ENCODE peak calls at places on chromosomes 1 and 21, in nine cellular contexts. G is GM12878, S is A549, F is right lobe of liver, Z is heart left ventricle, C is tibial nerve, H is endothelial cell of umbilical vein, I is breast epithelium, D is gastrocnemius medialis. M is an unnamed sample.

GRCh38 chr1:240312872-240313271 is 221.2 kb downstream of the FMN2 start:
- DNase-seq in G (no peak), D (no peak), S (peak), F (no peak), H (no peak), Z (no peak), C (no peak), I (no peak), M (no peak)

GRCh38 chr1:180194048-180194425 is 36.0 kb upstream of the LHX4 start:
- DNase-seq in D (no peak), C (no peak), I (no peak), H (no peak), F (no peak), Z (no peak), S (no peak), G (no peak), M (no peak)

GRCh38 chr1:226798427-226799411 is 59.6 kb upstream of the ITPKB start:
- DNase-seq in H (peak), F (no peak), G (peak), Z (no peak), S (no peak), C (no peak), I (no peak), D (no peak), M (no peak)

GRCh38 chr1:111334169-111334568 is 43.5 kb downstream of the CHIA start:
- DNase-seq in S (peak), I (no peak), D (no peak), F (peak), Z (no peak), G (peak), H (peak), C (no peak), M (no peak)

GRCh38 chr1:230186003-230186863 is 119.2 kb downstream of the GALNT2 start:
- DNase-seq in S (peak), Z (no peak), H (peak), F (peak), D (peak), C (no peak), G (no peak), I (peak), M (peak)

GRCh38 chr1:106502659-106503058 is 553.8 kb upstream of the PRMT6 start:
- DNase-seq in F (no peak), S (no peak), G (no peak), C (no peak), H (no peak), D (no peak), Z (no peak), I (no peak), M (no peak)

GRCh38 chr1:151458936-151459330 is 361 bp downstream of the POGZ start:
- DNase-seq in S (peak), F (peak), G (no peak), H (peak), C (peak), Z (peak), I (peak), D (peak), M (peak)

GRCh38 chr1:25246600-25247023 is 642 bp downstream of the RSRP1 start:
- DNase-seq in C (no peak), H (no peak), F (peak), I (no peak), G (no peak), Z (no peak), D (no peak), S (no peak), M (no peak)

GRCh38 chr21:33033961-33034413 is 8.3 kb downstream of the OLIG2 start:
- DNase-seq in Z (no peak), S (no peak), F (peak), C (no peak), G (no peak), H (no peak), D (no peak), I (no peak), M (no peak)

GRCh38 chr1:228739826-228740225 is 4.5 kb downstream of the RHOU start:
- DNase-seq in S (no peak), H (no peak), C (no peak), G (no peak), F (no peak), I (no peak), Z (no peak), D (no peak), M (no peak)
- H3K4me3 ChIP-seq in S (no peak), H (no peak), C (no peak), G (no peak), F (no peak), I (no peak), Z (no peak), D (no peak), M (no peak)

DNA sequence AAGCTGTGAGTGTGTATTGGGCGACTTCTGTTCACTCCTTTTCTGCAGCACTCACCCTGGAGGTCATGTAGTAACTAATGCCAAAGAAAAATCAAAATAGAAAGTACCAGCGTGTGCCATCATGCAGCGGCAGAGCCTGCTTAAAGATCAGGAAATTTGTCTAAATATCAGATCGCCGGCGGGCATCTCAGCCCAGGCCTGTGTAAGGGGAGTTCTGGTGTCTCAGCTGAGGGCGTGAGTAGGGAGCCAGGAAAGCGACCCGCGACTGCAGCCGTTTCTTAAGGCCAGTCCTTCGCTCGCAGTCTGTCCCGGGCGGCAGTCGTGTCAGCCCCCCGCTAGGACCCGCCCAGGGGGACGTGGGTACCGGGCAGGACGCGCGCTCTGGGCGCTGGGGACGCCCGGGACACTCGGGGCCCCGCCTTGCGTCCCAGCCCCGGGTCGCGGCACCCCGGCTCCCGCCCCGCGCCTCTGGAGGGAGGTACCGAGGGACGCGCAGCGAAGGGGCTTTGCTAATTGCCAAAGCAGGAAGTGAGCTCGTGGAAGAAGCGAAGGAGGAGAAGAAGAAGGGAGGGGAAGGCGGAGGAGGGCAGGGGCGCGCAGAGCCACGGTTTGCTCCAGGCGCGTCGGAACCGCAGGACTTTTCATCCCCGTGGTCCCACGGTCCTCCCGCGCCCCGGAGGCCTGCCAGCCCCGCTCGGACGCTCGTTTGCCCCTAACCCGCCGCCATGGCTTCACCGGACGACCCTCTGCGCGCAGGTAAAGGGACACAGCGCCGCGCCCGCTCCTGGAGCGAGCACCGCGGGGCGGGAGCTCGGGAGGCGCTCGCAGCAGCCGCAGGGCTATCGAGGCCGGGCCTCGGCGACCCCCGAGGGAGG is 1.1 kb downstream of the EDARADD start:
- DNase-seq in F (peak), D (no peak), G (no peak), C (no peak), Z (peak), H (peak), I (peak), S (peak), M (peak)
- TF ChIP-seq POLR2A in F (no peak), D (no peak), G (peak), C (no peak), Z (no peak), H (no peak), I (no peak), S (peak), M (no peak)

GRCh38 chr1:192488058-192488457 is 87.5 kb upstream of the RGS1 start:
- DNase-seq in C (no peak), S (peak), D (no peak), H (no peak), Z (no peak), G (no peak), I (no peak), F (no peak), M (no peak)
- TF ChIP-seq CTCF in C (no peak), S (no peak), D (no peak), H (no peak), Z (no peak), G (peak), I (no peak), F (no peak), M (no peak)

DNA sequence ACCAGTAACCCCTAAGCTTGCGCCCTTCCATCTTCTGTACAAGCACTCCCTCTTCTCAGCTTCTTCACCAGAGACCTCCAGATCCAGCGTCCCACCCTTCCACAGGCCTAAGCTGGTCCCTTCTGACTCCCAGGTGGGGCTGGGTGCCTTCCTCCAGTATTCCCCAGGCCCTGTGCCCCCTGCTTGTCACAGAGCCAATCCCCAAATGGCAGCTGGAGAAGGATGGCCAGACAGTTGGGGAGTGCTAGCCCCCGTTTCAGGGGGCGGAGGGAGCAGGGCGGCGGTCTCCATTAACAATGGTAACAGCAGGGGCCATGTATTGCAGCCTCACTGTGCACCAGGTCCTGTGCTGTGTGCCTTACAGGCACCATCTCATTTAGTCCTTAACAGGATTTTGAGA is 85.7 kb downstream of the KCNN3 start:
- DNase-seq in C (no peak), S (no peak), F (no peak), G (no peak), H (no peak), D (no peak), I (no peak), Z (no peak), M (no peak)
- H3K4me3 ChIP-seq in C (no peak), S (no peak), F (no peak), G (no peak), H (no peak), D (no peak), I (no peak), Z (no peak), M (no peak)

GRCh38 chr1:24186993-24187790 is at the start of gene IFNLR1:
- DNase-seq in F (peak), Z (peak), S (peak), C (no peak), G (no peak), I (peak), D (peak), H (no peak), M (peak)
- TF ChIP-seq POLR2A in F (peak), Z (no peak), S (no peak), C (no peak), G (peak), I (peak), D (peak), H (no peak), M (no peak)

GRCh38 chr1:2523191-2523890 is 3.1 kb downstream of the PANK4 start:
- DNase-seq in C (no peak), Z (no peak), F (no peak), I (no peak), H (no peak), D (peak), G (no peak), S (no peak), M (no peak)
- TF ChIP-seq CTCF in C (no peak), Z (no peak), F (no peak), I (no peak), H (no peak), D (no peak), G (peak), S (no peak), M (no peak)

DNA sequence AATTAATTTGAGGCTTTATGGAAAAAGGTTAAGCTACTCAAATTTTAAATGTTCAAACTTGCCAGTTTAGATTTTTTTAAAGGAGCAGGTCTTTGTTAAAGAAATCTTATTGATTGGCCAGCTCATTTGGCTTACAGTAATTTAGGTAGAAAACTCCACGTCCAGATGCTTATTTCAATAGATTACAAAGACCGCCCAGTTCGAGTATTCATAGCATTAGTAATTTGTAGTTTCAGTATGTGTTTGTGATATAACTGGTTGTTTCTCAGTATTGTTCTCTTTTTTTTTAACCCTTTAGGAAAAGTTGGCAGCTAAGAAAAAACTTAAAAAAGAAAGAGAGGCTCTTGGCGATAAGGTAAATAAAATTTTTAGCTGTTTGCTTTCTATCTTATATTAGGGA is 1.6 kb downstream of the RPF1 start:
- DNase-seq in S (no peak), F (no peak), C (no peak), I (no peak), D (no peak), Z (no peak), H (no peak), G (no peak), M (no peak)
- H3K4me3 ChIP-seq in S (no peak), F (no peak), C (no peak), I (no peak), D (peak), Z (peak), H (no peak), G (peak), M (no peak)

GRCh38 chr1:62194651-62195282 is at the start of gene L1TD1:
- DNase-seq in G (no peak), C (no peak), I (no peak), Z (no peak), D (no peak), F (peak), H (no peak), S (no peak), M (peak)
- TF ChIP-seq POLR2A in G (no peak), C (no peak), I (no peak), Z (no peak), D (no peak), F (no peak), H (no peak), S (no peak), M (no peak)

GRCh38 chr1:7587108-7587507 is 184.0 kb upstream of the VAMP3 start:
- DNase-seq in D (no peak), C (no peak), S (no peak), Z (no peak), I (no peak), H (no peak), F (peak), G (no peak), M (peak)

GRCh38 chr1:7587726-7588456 is 183.2 kb upstream of the VAMP3 start:
- DNase-seq in Z (no peak), D (no peak), F (peak), H (no peak), I (no peak), C (no peak), G (no peak), S (no peak), M (peak)

GRCh38 chr1:7584643-7585042 is 186.5 kb upstream of the VAMP3 start:
- DNase-seq in H (no peak), C (no peak), S (no peak), I (no peak), G (no peak), F (no peak), Z (peak), D (no peak), M (peak)

GRCh38 chr1:7585216-7585907 is 185.7 kb upstream of the VAMP3 start:
- DNase-seq in D (no peak), C (no peak), H (no peak), S (no peak), G (no peak), F (peak), Z (peak), I (no peak), M (no peak)

DNA sequence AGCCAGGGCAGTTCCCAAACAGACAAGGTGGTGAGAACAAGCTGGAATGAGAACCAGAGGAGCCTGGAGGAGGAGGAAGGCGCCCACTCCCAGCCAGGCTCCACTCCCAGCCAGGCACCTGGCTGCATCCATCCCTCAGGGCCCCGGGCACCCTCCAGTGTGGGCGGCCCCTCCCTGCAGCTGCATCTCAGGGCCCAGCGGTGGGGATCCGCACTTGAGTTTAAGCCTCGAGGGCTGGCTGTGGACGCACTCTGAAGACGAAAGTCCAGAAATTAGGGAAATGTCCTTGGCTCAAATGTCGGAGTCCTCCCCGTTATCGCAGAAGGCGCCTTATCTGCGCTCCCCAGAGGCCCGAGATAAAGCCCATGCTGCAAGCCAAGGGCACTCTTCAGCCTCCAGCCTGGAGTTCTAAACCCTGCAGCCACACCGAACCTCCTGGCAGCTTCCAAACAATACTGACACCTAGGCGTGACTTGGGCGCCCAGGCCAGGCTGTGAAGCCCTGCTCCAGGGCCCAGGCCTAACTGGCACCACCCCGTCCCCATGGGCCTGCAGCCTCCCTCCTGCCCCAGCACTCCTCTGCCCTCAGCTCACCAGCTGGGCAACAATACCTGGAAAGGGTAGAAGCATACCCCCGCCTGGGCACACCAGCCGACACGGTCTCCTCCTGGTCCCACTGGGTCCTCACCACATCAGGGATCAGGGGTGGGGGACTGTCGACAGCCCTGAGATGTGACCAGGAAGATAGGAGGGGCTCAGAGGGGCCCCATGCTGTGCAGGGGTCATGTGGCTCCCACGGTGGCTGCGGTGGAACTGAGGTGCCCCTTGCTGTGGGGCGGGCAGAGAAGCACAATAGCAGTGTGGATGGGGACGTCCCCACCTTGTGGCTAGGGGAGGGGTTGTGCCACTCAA is 184.8 kb upstream of the VAMP3 start:
- DNase-seq in C (no peak), H (no peak), Z (no peak), I (no peak), F (peak), S (no peak), G (no peak), D (no peak), M (peak)
- TF ChIP-seq CTCF in C (no peak), H (no peak), Z (no peak), I (no peak), F (no peak), S (no peak), G (no peak), D (no peak), M (no peak)